ENCODE peak calls at places on chromosome 12, in seven cellular contexts. N, V, G, E, P, D and J are unnamed samples.

GRCh38 chr12:321606-322326 is 59.1 kb upstream of the SLC6A13 start:
- DNase-seq in N (no peak), V (no peak), G (peak; percentile 23), E (peak; percentile 4), P (no peak), D (no peak), J (no peak)

GRCh38 chr12:108630481-108631207 is 3.0 kb downstream of the SELPLG start:
- DNase-seq in N (no peak), V (no peak), G (no peak), E (peak; percentile 87), P (no peak), D (peak; percentile 73), J (no peak)

GRCh38 chr12:71780207-71780822 is 25.7 kb downstream of the RAB21 start:
- DNase-seq in N (peak; percentile 34), V (peak; percentile 39), G (no peak), E (peak; percentile 63), P (peak; percentile 29), D (no peak), J (no peak)

GRCh38 chr12:3882896-3883564 is 9.8 kb upstream of the PARP11 start:
- DNase-seq in N (peak; percentile 43), V (peak; percentile 38), G (no peak), E (peak; percentile 21), P (no peak), D (no peak), J (no peak)

GRCh38 chr12:108884116-108885012 is 4.5 kb downstream of the DAO start:
- DNase-seq in N (peak; percentile 68), V (peak; percentile 56), G (no peak), E (peak; percentile 25), P (peak; percentile 65), D (peak; percentile 6), J (no peak)

GRCh38 chr12:131912526-131913274 is 16.4 kb upstream of the PUS1 start:
- DNase-seq in N (no peak), V (no peak), G (no peak), E (peak; percentile 74), P (peak; percentile 56), D (peak; percentile 72), J (peak; percentile 72)

GRCh38 chr12:55933158-55933798 is 2.3 kb downstream of the DGKA start:
- DNase-seq in N (no peak), V (no peak), G (no peak), E (no peak), P (peak; percentile 35), D (no peak), J (no peak)

GRCh38 chr12:101793401-101793800 is 37.4 kb downstream of the GNPTAB start:
- DNase-seq in N (no peak), V (no peak), G (no peak), E (peak; percentile 53), P (no peak), D (no peak), J (no peak)

GRCh38 chr12:29754235-29755189 is 29.2 kb downstream of the TMTC1 start:
- DNase-seq in N (peak; percentile 22), V (no peak), G (no peak), E (no peak), P (no peak), D (no peak), J (no peak)

GRCh38 chr12:76083761-76084276 is 666 bp downstream of the NAP1L1 start:
- DNase-seq in N (peak; percentile 69), V (peak; percentile 77), G (peak; percentile 78), E (peak; percentile 62), P (peak; percentile 49), D (peak; percentile 14), J (no peak)

GRCh38 chr12:3365416-3366385 is 125.3 kb upstream of the PRMT8 start:
- DNase-seq in N (peak; percentile 78), V (no peak), G (no peak), E (no peak), P (peak; percentile 50), D (no peak), J (no peak)

GRCh38 chr12:5430639-5431603 is 987 bp upstream of the NTF3 start:
- DNase-seq in N (no peak), V (no peak), G (no peak), E (no peak), P (no peak), D (no peak), J (no peak)

GRCh38 chr12:52280796-52281560 is 6.5 kb downstream of the KRT86 start:
- DNase-seq in N (no peak), V (no peak), G (no peak), E (peak; percentile 97), P (peak; percentile 47), D (peak; percentile 58), J (peak; percentile 85)

GRCh38 chr12:5344131-5344530 is 87.8 kb upstream of the NTF3 start:
- DNase-seq in N (no peak), V (no peak), G (no peak), E (no peak), P (no peak), D (no peak), J (no peak)

GRCh38 chr12:87511371-87511770 is 517.8 kb downstream of the C12orf50 start:
- DNase-seq in N (no peak), V (no peak), G (no peak), E (no peak), P (no peak), D (no peak), J (no peak)

GRCh38 chr12:71665109-71665476 is 992 bp downstream of the THAP2 start:
- DNase-seq in N (no peak), V (peak; percentile 13), G (no peak), E (no peak), P (peak; percentile 27), D (no peak), J (no peak)

GRCh38 chr12:96908170-96908675 is 1.2 kb downstream of the NEDD1 start:
- DNase-seq in N (no peak), V (peak; percentile 12), G (no peak), E (no peak), P (no peak), D (no peak), J (no peak)

GRCh38 chr12:53204351-53204750 is 2.7 kb downstream of the ITGB7 start:
- DNase-seq in N (no peak), V (peak; percentile 42), G (no peak), E (no peak), P (no peak), D (no peak), J (no peak)

GRCh38 chr12:63404611-63405010 is 253.6 kb upstream of the AVPR1A start:
- DNase-seq in N (no peak), V (no peak), G (no peak), E (no peak), P (no peak), D (no peak), J (no peak)

GRCh38 chr12:76623929-76624328 is 64.4 kb upstream of the OSBPL8 start:
- DNase-seq in N (no peak), V (no peak), G (no peak), E (peak; percentile 9), P (no peak), D (peak; percentile 59), J (no peak)

GRCh38 chr12:89235189-89235993 is 116.9 kb downstream of the DUSP6 start:
- DNase-seq in N (no peak), V (no peak), G (no peak), E (no peak), P (no peak), D (no peak), J (no peak)

GRCh38 chr12:21637985-21638891 is 19.4 kb downstream of the LDHB start:
- DNase-seq in N (no peak), V (no peak), G (no peak), E (peak; percentile 48), P (no peak), D (no peak), J (no peak)

GRCh38 chr12:12736759-12737676 is 19.9 kb downstream of the CDKN1B start:
- DNase-seq in N (no peak), V (peak; percentile 56), G (peak; percentile 46), E (peak; percentile 76), P (no peak), D (no peak), J (no peak)

GRCh38 chr12:946212-946611 is 3.3 kb downstream of the RAD52 start:
- DNase-seq in N (no peak), V (no peak), G (no peak), E (peak; percentile 20), P (no peak), D (no peak), J (no peak)

GRCh38 chr12:109820921-109821381 is 12.2 kb downstream of the TRPV4 start:
- DNase-seq in N (no peak), V (no peak), G (peak; percentile 79), E (no peak), P (no peak), D (no peak), J (peak; percentile 59)

GRCh38 chr12:107475900-107476299 is 209.7 kb upstream of the PWP1 start:
- DNase-seq in N (no peak), V (no peak), G (no peak), E (no peak), P (no peak), D (no peak), J (no peak)

GRCh38 chr12:111393700-111394275 is 11.9 kb upstream of the SH2B3 start:
- DNase-seq in N (no peak), V (no peak), G (no peak), E (no peak), P (no peak), D (no peak), J (no peak)

GRCh38 chr12:121579190-121579791 is 1.5 kb downstream of the KDM2B start:
- DNase-seq in N (peak; percentile 35), V (no peak), G (peak; percentile 41), E (no peak), P (peak; percentile 41), D (no peak), J (no peak)

GRCh38 chr12:16609140-16609539 is 3.2 kb upstream of the LMO3 start:
- DNase-seq in N (no peak), V (no peak), G (no peak), E (peak; percentile 3), P (no peak), D (no peak), J (no peak)